ENCODE peak calls at places on chromosomes 11 and 22, in nine cellular contexts. U is H54; N is NCI-H1930; M is EL; Q is B cell; G is stimulated activated CD8-positive, alpha-beta memory T cell treated with anti-CD3 and anti-CD28 coated beads, Interleukin-2, amount 100 ng/mL, for 48 hours; F is T-helper 2 cell; X is Kasumi-1; K is mesendoderm. H is an unnamed sample.

GRCh38 chr11:112318661-112319060 is 58.0 kb upstream of the PLET1 start:
- DNase-seq in M (no peak), K (no peak), Q (no peak), U (no peak), X (no peak), N (no peak), G (no peak), F (no peak), H (no peak)

GRCh38 chr11:47966621-47967020 is 13.7 kb upstream of the PTPRJ start:
- DNase-seq in M (no peak), G (no peak), Q (no peak), K (no peak), F (no peak), U (no peak), N (no peak), X (no peak), H (no peak)

GRCh38 chr22:37561209-37562048 is 1.1 kb downstream of the CDC42EP1 start:
- DNase-seq in F (peak), M (peak), N (peak), G (peak), K (peak), U (peak), X (peak), Q (peak), H (peak)

GRCh38 chr11:2516276-2517015 is 71.6 kb downstream of the KCNQ1 start:
- DNase-seq in G (no peak), M (no peak), F (peak), U (no peak), X (no peak), Q (peak), K (no peak), N (no peak), H (no peak)

GRCh38 chr11:27722117-27722844 is 22.0 kb upstream of the BDNF start:
- DNase-seq in G (no peak), K (peak), M (peak), N (peak), X (peak), F (no peak), Q (no peak), U (no peak), H (no peak)

GRCh38 chr11:29435421-29435820 is 581.4 kb downstream of the KCNA4 start:
- DNase-seq in Q (no peak), M (no peak), G (no peak), N (no peak), F (no peak), U (no peak), X (no peak), K (no peak), H (peak)

GRCh38 chr11:57370251-57370650 is 10.7 kb downstream of the PRG3 start:
- DNase-seq in X (no peak), M (peak), Q (no peak), K (peak), N (no peak), U (no peak), G (no peak), F (no peak), H (no peak)

GRCh38 chr11:8812438-8812837 is 98.6 kb upstream of the AKIP1 start:
- DNase-seq in Q (no peak), M (peak), N (no peak), F (no peak), G (no peak), K (peak), U (no peak), X (no peak), H (no peak)

GRCh38 chr11:100825610-100826009 is 138.5 kb downstream of the ARHGAP42 start:
- DNase-seq in X (no peak), G (no peak), U (no peak), K (no peak), N (no peak), F (no peak), M (no peak), Q (no peak), H (no peak)

GRCh38 chr11:130606781-130607511 is 158.5 kb downstream of the ADAMTS15 start:
- DNase-seq in K (no peak), U (no peak), F (no peak), Q (no peak), N (no peak), M (peak), X (no peak), G (no peak), H (peak)